ENCODE peak calls at places on chromosomes 1 and 21, in eight cellular contexts. E is tibial artery, A is left ventricle myocardium inferior, Q is cardiac muscle cell, R is endothelial cell of umbilical vein, U is fibroblast of lung, D is ascending aorta, W is mammary epithelial cell. G is an unnamed sample.

GRCh38 chr1:92822907-92823306 is 8.9 kb upstream of the RPL5 start:
- DNase-seq in W (no peak), U (peak), R (no peak), D (no peak), E (no peak), Q (peak), A (no peak), G (peak)

GRCh38 chr1:38129473-38129872 is 82.9 kb upstream of the POU3F1 start:
- DNase-seq in A (no peak), D (no peak), Q (no peak), W (no peak), E (no peak), U (no peak), R (no peak), G (no peak)

GRCh38 chr1:6417961-6418667 is 1.6 kb downstream of the HES2 start:
- DNase-seq in U (no peak), E (no peak), A (no peak), D (no peak), W (no peak), Q (no peak), R (no peak), G (no peak)

GRCh38 chr1:76868154-76868882 is 1.0 kb downstream of the ST6GALNAC5 start:
- DNase-seq in Q (peak), D (peak), E (no peak), A (no peak), U (peak), R (peak), W (peak), G (peak)

GRCh38 chr1:155005076-155005971 is 2.7 kb downstream of the ZBTB7B start:
- DNase-seq in R (no peak), E (peak), D (peak), Q (no peak), A (peak), W (no peak), U (peak), G (no peak)

GRCh38 chr1:98556521-98557158 is 104.9 kb upstream of the SNX7 start:
- DNase-seq in W (peak), E (no peak), Q (peak), D (no peak), R (peak), U (peak), A (no peak), G (peak)

GRCh38 chr1:176843352-176844297 is 320.9 kb downstream of the ASTN1 start:
- DNase-seq in Q (peak), R (no peak), U (peak), W (peak), A (no peak), E (peak), D (peak), G (peak)

GRCh38 chr1:85581138-85581801 is 709 bp downstream of the CCN1 start:
- DNase-seq in W (peak), D (peak), U (peak), A (peak), E (peak), Q (peak), R (peak), G (peak)

GRCh38 chr1:201469645-201470074 is 672 bp upstream of the PHLDA3 start:
- DNase-seq in W (no peak), A (no peak), D (no peak), E (no peak), Q (no peak), U (no peak), R (no peak), G (no peak)

DNA sequence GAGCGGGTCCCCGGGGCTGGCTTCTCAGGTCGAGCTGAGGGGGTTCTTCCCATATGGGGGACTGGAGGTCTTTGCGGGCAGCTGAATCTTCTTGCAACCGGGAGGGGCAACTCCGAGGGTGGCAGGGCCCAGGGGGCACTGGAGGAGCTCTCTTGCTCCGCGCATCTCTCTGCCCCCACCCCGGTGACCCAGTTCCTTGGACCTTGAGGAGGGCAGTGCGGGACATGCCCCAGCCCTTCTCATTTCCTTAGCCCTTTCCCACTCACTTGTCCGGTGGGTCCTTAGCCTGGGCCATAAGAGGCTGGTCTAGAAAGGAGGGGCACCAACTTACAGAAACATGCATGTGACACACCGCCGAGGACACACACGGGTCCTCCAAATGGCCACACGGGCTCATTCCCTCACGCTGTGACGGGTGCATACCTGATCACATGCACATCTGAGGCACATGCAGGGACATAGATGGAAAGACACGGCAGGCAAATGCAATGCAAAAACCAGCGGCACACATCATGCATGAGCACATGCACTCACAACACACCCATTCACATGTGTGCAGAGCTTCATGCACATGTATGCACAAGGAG is 630 bp downstream of the HPCA start:
- DNase-seq in W (no peak), E (no peak), D (no peak), Q (no peak), U (no peak), R (no peak), A (no peak), G (no peak)
- H3K4me3 ChIP-seq in W (no peak), E (no peak), D (no peak), Q (no peak), U (no peak), R (no peak), A (no peak), G (no peak)

GRCh38 chr21:23401278-23401677 is 2206.0 kb downstream of the MRPL39 start:
- DNase-seq in A (no peak), D (no peak), R (peak), U (no peak), Q (peak), E (no peak), W (no peak), G (no peak)
- TF ChIP-seq CTCF in A (peak), D (no peak), R (peak), U (no peak), Q (no peak), E (no peak), W (no peak), G (no peak)

GRCh38 chr21:44442266-44443125 is 12.8 kb upstream of the LRRC3 start:
- DNase-seq in R (no peak), A (no peak), E (no peak), W (no peak), D (no peak), Q (no peak), U (no peak), G (no peak)

GRCh38 chr21:44443291-44443890 is 11.9 kb upstream of the LRRC3 start:
- DNase-seq in D (no peak), U (no peak), R (no peak), E (no peak), Q (no peak), A (peak), W (no peak), G (no peak)

GRCh38 chr21:44444286-44444931 is 10.9 kb upstream of the LRRC3 start:
- DNase-seq in E (no peak), U (no peak), A (peak), D (no peak), R (no peak), Q (no peak), W (no peak), G (no peak)

GRCh38 chr21:44443891-44444285 is 11.4 kb upstream of the LRRC3 start:
- DNase-seq in U (no peak), A (peak), D (no peak), W (no peak), R (no peak), E (no peak), Q (no peak), G (no peak)

DNA sequence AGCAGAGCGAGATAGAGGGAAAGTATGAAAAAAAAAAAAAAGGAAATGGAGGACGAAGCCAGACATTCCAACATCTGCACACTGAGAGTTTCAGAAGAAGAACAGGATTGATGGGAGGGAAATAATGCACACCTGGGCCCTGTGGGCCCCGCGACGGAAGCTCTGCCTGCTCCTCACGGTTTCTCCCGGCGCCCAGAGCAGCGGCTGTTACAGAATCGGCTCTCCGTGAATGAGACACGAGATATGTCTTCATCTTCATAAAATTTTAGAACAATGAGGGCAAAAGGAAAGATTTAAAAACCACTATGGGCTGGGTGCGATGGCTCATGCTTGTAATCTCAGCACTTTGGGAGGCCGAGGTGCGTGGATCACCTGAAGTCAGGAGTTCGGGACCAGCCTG is 9.9 kb upstream of the LRRC3 start:
- DNase-seq in W (no peak), A (peak), R (no peak), Q (no peak), U (no peak), E (no peak), D (no peak), G (no peak)
- H3K4me3 ChIP-seq in W (no peak), A (no peak), R (no peak), Q (no peak), U (no peak), E (no peak), D (no peak), G (no peak)

GRCh38 chr1:52916241-52916975 is 5.1 kb downstream of the ECHDC2 start:
- DNase-seq in R (no peak), W (no peak), A (peak), U (no peak), Q (no peak), D (no peak), E (peak), G (no peak)

GRCh38 chr1:52915855-52916220 is 5.7 kb downstream of the ECHDC2 start:
- DNase-seq in E (no peak), U (no peak), R (no peak), A (no peak), Q (no peak), W (no peak), D (no peak), G (no peak)

GRCh38 chr1:52918201-52918600 is 3.3 kb downstream of the ECHDC2 start:
- DNase-seq in D (no peak), R (no peak), U (no peak), A (no peak), E (no peak), W (no peak), Q (no peak), G (no peak)

GRCh38 chr1:52917591-52917990 is 3.9 kb downstream of the ECHDC2 start:
- DNase-seq in W (no peak), A (no peak), U (no peak), R (no peak), D (no peak), E (no peak), Q (no peak), G (no peak)

GRCh38 chr1:52917156-52917555 is 4.4 kb downstream of the ECHDC2 start:
- DNase-seq in R (no peak), W (no peak), A (no peak), Q (no peak), D (no peak), U (no peak), E (no peak), G (peak)
- TF ChIP-seq CTCF in R (no peak), W (no peak), A (no peak), Q (no peak), D (no peak), U (no peak), E (no peak), G (no peak)

GRCh38 chr1:156608981-156609380 is 7.7 kb upstream of the GPATCH4 start:
- DNase-seq in A (no peak), R (peak), W (peak), Q (peak), E (no peak), U (no peak), D (no peak), G (no peak)

GRCh38 chr1:156602557-156602993 is 1.3 kb upstream of the GPATCH4 start:
- DNase-seq in Q (no peak), D (no peak), U (peak), E (no peak), W (peak), A (no peak), R (no peak), G (no peak)

DNA sequence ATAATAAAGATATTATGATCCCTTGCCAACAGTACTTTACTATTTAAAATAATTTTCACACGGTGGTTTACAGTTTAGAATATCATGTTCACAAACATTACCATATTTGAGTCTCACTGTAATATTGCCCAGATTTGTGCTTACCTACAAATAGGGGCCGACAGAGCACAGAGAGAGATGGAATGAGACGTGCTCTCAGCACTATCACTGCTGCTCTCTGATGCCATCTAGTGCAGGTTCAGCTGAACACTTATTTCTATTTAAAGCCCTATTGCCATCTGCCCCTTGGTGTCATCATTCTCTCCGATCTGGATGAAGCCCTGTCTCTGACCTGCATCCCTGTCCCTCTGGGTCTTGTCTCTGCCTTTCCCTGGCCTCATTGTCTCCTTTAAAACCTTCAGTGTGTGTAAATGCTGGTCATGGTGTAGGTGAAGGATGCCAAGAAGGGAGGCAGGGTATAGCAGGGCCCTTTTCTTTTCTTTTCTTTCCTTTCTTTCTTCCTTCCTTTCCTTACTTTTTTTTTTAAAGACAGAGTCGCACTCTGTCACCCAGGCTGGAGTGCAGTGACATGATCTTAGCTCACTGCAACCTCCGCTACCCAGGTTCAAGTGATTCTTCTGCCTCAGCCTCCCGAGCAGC is 6.9 kb upstream of the GPATCH4 start:
- DNase-seq in Q (peak), R (peak), E (no peak), W (peak), A (no peak), U (peak), D (no peak), G (peak)
- H3K4me3 ChIP-seq in Q (no peak), R (no peak), E (no peak), W (no peak), A (no peak), U (no peak), D (peak), G (no peak)

GRCh38 chr1:9766759-9767442 is 56.9 kb downstream of the CLSTN1 start:
- DNase-seq in Q (no peak), A (no peak), D (no peak), W (peak), U (peak), R (no peak), E (no peak), G (peak)

GRCh38 chr1:9770276-9770675 is 53.5 kb downstream of the CLSTN1 start:
- DNase-seq in A (no peak), E (no peak), D (no peak), Q (no peak), R (no peak), U (no peak), W (no peak), G (no peak)

GRCh38 chr1:9767964-9768668 is 55.6 kb downstream of the CLSTN1 start:
- DNase-seq in A (no peak), D (no peak), R (no peak), E (no peak), Q (no peak), W (no peak), U (no peak), G (no peak)

GRCh38 chr1:9763914-9764313 is 59.9 kb downstream of the CLSTN1 start:
- DNase-seq in W (no peak), U (no peak), A (no peak), Q (no peak), R (no peak), E (no peak), D (no peak), G (no peak)

GRCh38 chr1:9768983-9769382 is 54.8 kb downstream of the CLSTN1 start:
- DNase-seq in W (no peak), R (no peak), E (no peak), U (no peak), Q (no peak), A (no peak), D (no peak), G (no peak)
- TF ChIP-seq CTCF in W (no peak), R (no peak), E (no peak), U (no peak), Q (no peak), A (no peak), D (no peak), G (no peak)

DNA sequence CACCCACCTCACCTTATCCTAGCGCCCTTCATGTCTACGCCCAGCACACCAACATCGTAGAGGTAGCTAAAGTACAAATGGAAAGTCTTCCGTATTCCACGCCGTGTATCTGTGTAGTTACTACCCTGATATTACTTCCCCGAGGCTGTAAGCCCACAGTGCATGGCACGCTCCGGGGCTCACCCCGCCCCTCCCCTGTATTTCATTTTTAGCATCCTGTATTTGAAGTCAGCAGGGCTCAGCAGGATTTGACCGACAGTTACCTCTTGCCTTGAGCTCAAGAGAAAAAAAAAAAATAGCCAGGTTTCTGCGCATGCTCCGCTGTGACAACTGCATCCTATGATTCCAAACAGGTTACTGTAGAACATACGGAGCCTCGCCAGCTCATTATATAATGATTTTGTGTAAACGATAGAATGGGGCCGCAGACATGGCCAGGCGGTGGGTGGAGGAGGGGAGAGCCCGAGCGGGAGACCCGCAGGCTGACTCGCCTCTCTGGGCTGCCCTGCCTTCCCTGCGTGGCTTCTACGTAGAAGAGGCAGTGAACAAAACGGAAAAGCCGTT is 1.3 kb downstream of the ABCG1 start:
- DNase-seq in U (peak), A (peak), E (peak), R (peak), Q (peak), W (peak), D (peak), G (peak)
- H3K4me3 ChIP-seq in U (peak), A (peak), E (peak), R (peak), Q (peak), W (peak), D (peak), G (peak)

G was measured in fibroblast of villous mesenchyme.